ENCODE peak calls at places on chromosomes 6 and 20, in eight cellular contexts. A is ACHN, O is HEK293T, I is H9, S is HFFc6, D is RPMI7951, X is GM19239, J is amygdala. B is an unnamed sample.

GRCh38 chr6:22421187-22421586 is 124.4 kb upstream of the PRL start:
- DNase-seq in A (no peak), O (no peak), I (no peak), S (no peak), D (peak), X (no peak), J (no peak), B (no peak)

GRCh38 chr6:22008248-22008836 is 288.5 kb downstream of the PRL start:
- DNase-seq in A (no peak), O (no peak), I (no peak), S (peak), D (no peak), X (no peak), J (no peak), B (no peak)

GRCh38 chr20:53751394-53752368 is 158.0 kb upstream of the ZNF217 start:
- DNase-seq in A (peak), O (no peak), I (no peak), S (no peak), D (peak), X (no peak), J (no peak), B (peak)

GRCh38 chr6:150243620-150244314 is 100.9 kb downstream of the PPP1R14C start:
- DNase-seq in A (no peak), O (no peak), I (no peak), S (peak), D (no peak), X (no peak), J (no peak), B (no peak)

GRCh38 chr6:90197854-90198496 is 98.7 kb downstream of the BACH2 start:
- DNase-seq in A (no peak), O (no peak), I (no peak), S (peak), D (peak), X (no peak), J (no peak), B (no peak)

GRCh38 chr20:16806886-16807285 is 58.7 kb downstream of the OTOR start:
- DNase-seq in A (peak), O (no peak), I (no peak), S (no peak), D (no peak), X (no peak), J (no peak), B (no peak)

GRCh38 chr20:42255820-42256219 is 637.6 kb upstream of the CHD6 start:
- DNase-seq in A (no peak), O (no peak), I (no peak), S (no peak), D (no peak), X (no peak), J (no peak), B (no peak)

GRCh38 chr6:121680058-121680457 is 244.6 kb downstream of the GJA1 start:
- DNase-seq in A (no peak), O (no peak), I (no peak), S (no peak), D (peak), X (no peak), J (no peak), B (no peak)

GRCh38 chr20:5203380-5203779 is 76.6 kb downstream of the CDS2 start:
- DNase-seq in A (no peak), O (no peak), I (no peak), S (no peak), D (no peak), X (no peak), J (no peak), B (no peak)

B was measured in germinal center.